ENCODE peak calls at places on chromosomes 12 and 14, in six cellular contexts. T, W, O, Y, Q and C are unnamed samples.

GRCh38 chr12:89960011-89960507 is 251.4 kb upstream of the ATP2B1 start:
- DNase-seq in T (no peak), W (no peak), O (no peak), Y (no peak), Q (no peak), C (no peak)

GRCh38 chr14:94550041-94550440 is 11.2 kb upstream of the SERPINA4 start:
- DNase-seq in T (no peak), W (no peak), O (no peak), Y (no peak), Q (no peak), C (no peak)

GRCh38 chr12:121452356-121453021 is 52.6 kb downstream of the RNF34 start:
- DNase-seq in T (no peak), W (no peak), O (no peak), Y (no peak), Q (no peak), C (no peak)

GRCh38 chr14:70921669-70922068 is 14.4 kb downstream of the PCNX1 start:
- DNase-seq in T (no peak), W (no peak), O (no peak), Y (no peak), Q (no peak), C (no peak)

GRCh38 chr14:63614964-63615363 is 26.7 kb downstream of the WDR89 start:
- DNase-seq in T (no peak), W (no peak), O (no peak), Y (no peak), Q (no peak), C (no peak)

GRCh38 chr12:53561590-53561953 is 54.3 kb upstream of the NPFF start:
- DNase-seq in T (peak), W (no peak), O (no peak), Y (no peak), Q (no peak), C (no peak)

GRCh38 chr14:54322668-54323380 is 74.0 kb upstream of the CDKN3 start:
- DNase-seq in T (peak), W (no peak), O (no peak), Y (peak), Q (no peak), C (peak)

GRCh38 chr14:64654072-64654899 is 49.9 kb upstream of the PLEKHG3 start:
- DNase-seq in T (peak), W (no peak), O (no peak), Y (no peak), Q (no peak), C (no peak)

GRCh38 chr12:754238-754816 is 1.9 kb downstream of the WNK1 start:
- DNase-seq in T (no peak), W (no peak), O (no peak), Y (no peak), Q (peak), C (no peak)

GRCh38 chr12:113997365-113997764 is 31.2 kb upstream of the RBM19 start:
- DNase-seq in T (no peak), W (no peak), O (no peak), Y (no peak), Q (no peak), C (no peak)

GRCh38 chr12:67968725-67969124 is 20.5 kb upstream of the IFNG-AS1 start:
- DNase-seq in T (no peak), W (no peak), O (no peak), Y (no peak), Q (no peak), C (no peak)

GRCh38 chr12:122994140-122994675 is 13.7 kb downstream of the ARL6IP4 start:
- DNase-seq in T (no peak), W (no peak), O (no peak), Y (no peak), Q (no peak), C (no peak)

GRCh38 chr12:22287056-22287455 is 47.5 kb downstream of the ST8SIA1 start:
- DNase-seq in T (no peak), W (no peak), O (no peak), Y (no peak), Q (no peak), C (no peak)

GRCh38 chr12:106341086-106341879 is 16.3 kb upstream of the POLR3B start:
- DNase-seq in T (no peak), W (no peak), O (no peak), Y (no peak), Q (no peak), C (no peak)

GRCh38 chr14:101008631-101009336 is 105.3 kb upstream of the RTL1 start:
- DNase-seq in T (no peak), W (no peak), O (no peak), Y (no peak), Q (no peak), C (no peak)

GRCh38 chr12:16155938-16156337 is 121.5 kb downstream of the SLC15A5 start:
- DNase-seq in T (no peak), W (no peak), O (no peak), Y (no peak), Q (no peak), C (no peak)

GRCh38 chr14:53278602-53279506 is 125.7 kb upstream of the DDHD1 start:
- DNase-seq in T (no peak), W (no peak), O (no peak), Y (peak), Q (no peak), C (peak)

GRCh38 chr12:101839324-101840283 is 8.8 kb upstream of the GNPTAB start:
- DNase-seq in T (peak), W (peak), O (peak), Y (peak), Q (peak), C (peak)

GRCh38 chr12:15757553-15758255 is 31.5 kb downstream of the EPS8 start:
- DNase-seq in T (no peak), W (no peak), O (peak), Y (no peak), Q (no peak), C (no peak)

GRCh38 chr12:91139981-91140659 is 28.8 kb upstream of the LUM start:
- DNase-seq in T (no peak), W (no peak), O (no peak), Y (no peak), Q (no peak), C (no peak)

GRCh38 chr14:54572316-54572715 is 5.4 kb downstream of the SAMD4A start:
- DNase-seq in T (no peak), W (no peak), O (no peak), Y (peak), Q (peak), C (no peak)

GRCh38 chr12:25796523-25797000 is 161.9 kb upstream of the RASSF8 start:
- DNase-seq in T (no peak), W (no peak), O (no peak), Y (no peak), Q (no peak), C (no peak)

GRCh38 chr14:65425885-65426284 is 13.4 kb downstream of the FUT8 start:
- DNase-seq in T (no peak), W (no peak), O (no peak), Y (no peak), Q (no peak), C (no peak)

GRCh38 chr14:105863296-105864108 is 337.1 kb downstream of the TMEM121 start:
- DNase-seq in T (no peak), W (no peak), O (peak), Y (no peak), Q (no peak), C (no peak)

GRCh38 chr12:65824314-65824563 is at the start of gene HMGA2:
- DNase-seq in T (no peak), W (no peak), O (peak), Y (no peak), Q (no peak), C (peak)

GRCh38 chr14:90472632-90473031 is 75.8 kb downstream of the CALM1 start:
- DNase-seq in T (no peak), W (no peak), O (no peak), Y (no peak), Q (no peak), C (no peak)